ENCODE peak calls at places on chromosomes 12 and 14, in seven cellular contexts. One of them, this sample, is unnamed.

GRCh38 chr14:91149462-91149861 is 35.6 kb downstream of the DGLUCY start:
- DNase-seq in stimulated activated CD4-positive, alpha-beta T cell treated with anti-CD3 and anti-CD28 coated beads, Interleukin-4, amount 100 ng/mL, for 48 hours: no peak
- DNase-seq in NCI-H1105 treated with DMSO at 0.1 percent for 48 hours: no peak
- DNase-seq in M059J: peak
- DNase-seq in C1 segment of cervical spinal cord: no peak
- DNase-seq in activated effector memory CD4-positive, alpha-beta T cell treated with Interleukin-2 at 50 U/mL for 16 hours: no peak
- DNase-seq in fibroblast of villous mesenchyme: peak
- DNase-seq in this sample: no peak

GRCh38 chr12:125283521-125283920 is 218.3 kb downstream of the AACS start:
- DNase-seq in stimulated activated CD4-positive, alpha-beta T cell treated with anti-CD3 and anti-CD28 coated beads, Interleukin-4, amount 100 ng/mL, for 48 hours: no peak
- DNase-seq in NCI-H1105 treated with DMSO at 0.1 percent for 48 hours: peak
- DNase-seq in M059J: no peak
- DNase-seq in C1 segment of cervical spinal cord: no peak
- DNase-seq in activated effector memory CD4-positive, alpha-beta T cell treated with Interleukin-2 at 50 U/mL for 16 hours: no peak
- DNase-seq in fibroblast of villous mesenchyme: no peak
- DNase-seq in this sample: no peak

GRCh38 chr14:104803916-104804371 is 3.0 kb downstream of the ZBTB42 start:
- DNase-seq in stimulated activated CD4-positive, alpha-beta T cell treated with anti-CD3 and anti-CD28 coated beads, Interleukin-4, amount 100 ng/mL, for 48 hours: no peak
- DNase-seq in NCI-H1105 treated with DMSO at 0.1 percent for 48 hours: no peak
- DNase-seq in M059J: peak
- DNase-seq in C1 segment of cervical spinal cord: no peak
- DNase-seq in activated effector memory CD4-positive, alpha-beta T cell treated with Interleukin-2 at 50 U/mL for 16 hours: no peak
- DNase-seq in fibroblast of villous mesenchyme: no peak
- DNase-seq in this sample: no peak

GRCh38 chr12:112868459-112869041 is 38.2 kb upstream of the OAS1 start:
- DNase-seq in stimulated activated CD4-positive, alpha-beta T cell treated with anti-CD3 and anti-CD28 coated beads, Interleukin-4, amount 100 ng/mL, for 48 hours: no peak
- DNase-seq in NCI-H1105 treated with DMSO at 0.1 percent for 48 hours: no peak
- DNase-seq in M059J: peak
- DNase-seq in C1 segment of cervical spinal cord: no peak
- DNase-seq in activated effector memory CD4-positive, alpha-beta T cell treated with Interleukin-2 at 50 U/mL for 16 hours: no peak
- DNase-seq in fibroblast of villous mesenchyme: no peak
- DNase-seq in this sample: no peak

GRCh38 chr14:37620856-37621255 is 25.4 kb downstream of the TTC6 start:
- DNase-seq in stimulated activated CD4-positive, alpha-beta T cell treated with anti-CD3 and anti-CD28 coated beads, Interleukin-4, amount 100 ng/mL, for 48 hours: no peak
- DNase-seq in NCI-H1105 treated with DMSO at 0.1 percent for 48 hours: no peak
- DNase-seq in M059J: no peak
- DNase-seq in C1 segment of cervical spinal cord: no peak
- DNase-seq in activated effector memory CD4-positive, alpha-beta T cell treated with Interleukin-2 at 50 U/mL for 16 hours: no peak
- DNase-seq in fibroblast of villous mesenchyme: no peak
- DNase-seq in this sample: no peak

GRCh38 chr12:100077367-100077766 is 65.3 kb downstream of the BLTP3B start:
- DNase-seq in stimulated activated CD4-positive, alpha-beta T cell treated with anti-CD3 and anti-CD28 coated beads, Interleukin-4, amount 100 ng/mL, for 48 hours: no peak
- DNase-seq in NCI-H1105 treated with DMSO at 0.1 percent for 48 hours: no peak
- DNase-seq in M059J: peak
- DNase-seq in C1 segment of cervical spinal cord: no peak
- DNase-seq in activated effector memory CD4-positive, alpha-beta T cell treated with Interleukin-2 at 50 U/mL for 16 hours: no peak
- DNase-seq in fibroblast of villous mesenchyme: peak
- DNase-seq in this sample: no peak

GRCh38 chr14:103312006-103312635 is 21.9 kb upstream of the EIF5 start:
- DNase-seq in stimulated activated CD4-positive, alpha-beta T cell treated with anti-CD3 and anti-CD28 coated beads, Interleukin-4, amount 100 ng/mL, for 48 hours: no peak
- DNase-seq in NCI-H1105 treated with DMSO at 0.1 percent for 48 hours: no peak
- DNase-seq in M059J: no peak
- DNase-seq in C1 segment of cervical spinal cord: no peak
- DNase-seq in activated effector memory CD4-positive, alpha-beta T cell treated with Interleukin-2 at 50 U/mL for 16 hours: no peak
- DNase-seq in fibroblast of villous mesenchyme: no peak
- DNase-seq in this sample: no peak

GRCh38 chr12:105280966-105281693 is 45.2 kb upstream of the APPL2 start:
- DNase-seq in stimulated activated CD4-positive, alpha-beta T cell treated with anti-CD3 and anti-CD28 coated beads, Interleukin-4, amount 100 ng/mL, for 48 hours: no peak
- DNase-seq in NCI-H1105 treated with DMSO at 0.1 percent for 48 hours: no peak
- DNase-seq in M059J: peak
- DNase-seq in C1 segment of cervical spinal cord: no peak
- DNase-seq in activated effector memory CD4-positive, alpha-beta T cell treated with Interleukin-2 at 50 U/mL for 16 hours: no peak
- DNase-seq in fibroblast of villous mesenchyme: no peak
- DNase-seq in this sample: no peak

GRCh38 chr14:100896369-100897060 is 7.0 kb downstream of the RTL1 start:
- DNase-seq in stimulated activated CD4-positive, alpha-beta T cell treated with anti-CD3 and anti-CD28 coated beads, Interleukin-4, amount 100 ng/mL, for 48 hours: no peak
- DNase-seq in NCI-H1105 treated with DMSO at 0.1 percent for 48 hours: no peak
- DNase-seq in M059J: no peak
- DNase-seq in C1 segment of cervical spinal cord: no peak
- DNase-seq in activated effector memory CD4-positive, alpha-beta T cell treated with Interleukin-2 at 50 U/mL for 16 hours: no peak
- DNase-seq in fibroblast of villous mesenchyme: no peak
- DNase-seq in this sample: no peak

GRCh38 chr12:11758838-11759509 is 109.5 kb downstream of the ETV6 start:
- DNase-seq in stimulated activated CD4-positive, alpha-beta T cell treated with anti-CD3 and anti-CD28 coated beads, Interleukin-4, amount 100 ng/mL, for 48 hours: no peak
- DNase-seq in NCI-H1105 treated with DMSO at 0.1 percent for 48 hours: no peak
- DNase-seq in M059J: no peak
- DNase-seq in C1 segment of cervical spinal cord: no peak
- DNase-seq in activated effector memory CD4-positive, alpha-beta T cell treated with Interleukin-2 at 50 U/mL for 16 hours: no peak
- DNase-seq in fibroblast of villous mesenchyme: peak
- DNase-seq in this sample: no peak

GRCh38 chr14:23321572-23322547 is 603 bp downstream of the PABPN1 start:
- DNase-seq in stimulated activated CD4-positive, alpha-beta T cell treated with anti-CD3 and anti-CD28 coated beads, Interleukin-4, amount 100 ng/mL, for 48 hours: peak
- DNase-seq in NCI-H1105 treated with DMSO at 0.1 percent for 48 hours: no peak
- DNase-seq in M059J: peak
- DNase-seq in C1 segment of cervical spinal cord: no peak
- DNase-seq in activated effector memory CD4-positive, alpha-beta T cell treated with Interleukin-2 at 50 U/mL for 16 hours: peak
- DNase-seq in fibroblast of villous mesenchyme: peak
- DNase-seq in this sample: peak

GRCh38 chr14:22887260-22887989 is 4.4 kb downstream of the REM2 start:
- DNase-seq in stimulated activated CD4-positive, alpha-beta T cell treated with anti-CD3 and anti-CD28 coated beads, Interleukin-4, amount 100 ng/mL, for 48 hours: peak
- DNase-seq in NCI-H1105 treated with DMSO at 0.1 percent for 48 hours: peak
- DNase-seq in M059J: peak
- DNase-seq in C1 segment of cervical spinal cord: no peak
- DNase-seq in activated effector memory CD4-positive, alpha-beta T cell treated with Interleukin-2 at 50 U/mL for 16 hours: peak
- DNase-seq in fibroblast of villous mesenchyme: peak
- DNase-seq in this sample: no peak

GRCh38 chr14:23727566-23728335 is 91.6 kb downstream of the DHRS2 start:
- DNase-seq in stimulated activated CD4-positive, alpha-beta T cell treated with anti-CD3 and anti-CD28 coated beads, Interleukin-4, amount 100 ng/mL, for 48 hours: no peak
- DNase-seq in NCI-H1105 treated with DMSO at 0.1 percent for 48 hours: peak
- DNase-seq in M059J: peak
- DNase-seq in C1 segment of cervical spinal cord: peak
- DNase-seq in activated effector memory CD4-positive, alpha-beta T cell treated with Interleukin-2 at 50 U/mL for 16 hours: no peak
- DNase-seq in fibroblast of villous mesenchyme: peak
- DNase-seq in this sample: no peak

GRCh38 chr12:94204647-94205247 is 56.4 kb downstream of the PLXNC1 start:
- DNase-seq in stimulated activated CD4-positive, alpha-beta T cell treated with anti-CD3 and anti-CD28 coated beads, Interleukin-4, amount 100 ng/mL, for 48 hours: no peak
- DNase-seq in NCI-H1105 treated with DMSO at 0.1 percent for 48 hours: no peak
- DNase-seq in M059J: no peak
- DNase-seq in C1 segment of cervical spinal cord: no peak
- DNase-seq in activated effector memory CD4-positive, alpha-beta T cell treated with Interleukin-2 at 50 U/mL for 16 hours: no peak
- DNase-seq in fibroblast of villous mesenchyme: no peak
- DNase-seq in this sample: no peak

GRCh38 chr12:49847161-49847560 is 4.3 kb upstream of the BCDIN3D start:
- DNase-seq in stimulated activated CD4-positive, alpha-beta T cell treated with anti-CD3 and anti-CD28 coated beads, Interleukin-4, amount 100 ng/mL, for 48 hours: no peak
- DNase-seq in NCI-H1105 treated with DMSO at 0.1 percent for 48 hours: no peak
- DNase-seq in M059J: no peak
- DNase-seq in C1 segment of cervical spinal cord: no peak
- DNase-seq in activated effector memory CD4-positive, alpha-beta T cell treated with Interleukin-2 at 50 U/mL for 16 hours: no peak
- DNase-seq in fibroblast of villous mesenchyme: no peak
- DNase-seq in this sample: no peak

GRCh38 chr12:95208678-95209077 is 8.6 kb downstream of the FGD6 start:
- DNase-seq in stimulated activated CD4-positive, alpha-beta T cell treated with anti-CD3 and anti-CD28 coated beads, Interleukin-4, amount 100 ng/mL, for 48 hours: no peak
- DNase-seq in NCI-H1105 treated with DMSO at 0.1 percent for 48 hours: peak
- DNase-seq in M059J: no peak
- DNase-seq in C1 segment of cervical spinal cord: no peak
- DNase-seq in activated effector memory CD4-positive, alpha-beta T cell treated with Interleukin-2 at 50 U/mL for 16 hours: no peak
- DNase-seq in fibroblast of villous mesenchyme: no peak
- DNase-seq in this sample: no peak

GRCh38 chr14:44788612-44789011 is 173.1 kb downstream of the KLHL28 start:
- DNase-seq in stimulated activated CD4-positive, alpha-beta T cell treated with anti-CD3 and anti-CD28 coated beads, Interleukin-4, amount 100 ng/mL, for 48 hours: no peak
- DNase-seq in NCI-H1105 treated with DMSO at 0.1 percent for 48 hours: no peak
- DNase-seq in M059J: no peak
- DNase-seq in C1 segment of cervical spinal cord: no peak
- DNase-seq in activated effector memory CD4-positive, alpha-beta T cell treated with Interleukin-2 at 50 U/mL for 16 hours: no peak
- DNase-seq in fibroblast of villous mesenchyme: no peak
- DNase-seq in this sample: no peak

GRCh38 chr14:98946995-98947394 is 325.0 kb downstream of the BCL11B start:
- DNase-seq in stimulated activated CD4-positive, alpha-beta T cell treated with anti-CD3 and anti-CD28 coated beads, Interleukin-4, amount 100 ng/mL, for 48 hours: no peak
- DNase-seq in NCI-H1105 treated with DMSO at 0.1 percent for 48 hours: no peak
- DNase-seq in M059J: no peak
- DNase-seq in C1 segment of cervical spinal cord: no peak
- DNase-seq in activated effector memory CD4-positive, alpha-beta T cell treated with Interleukin-2 at 50 U/mL for 16 hours: no peak
- DNase-seq in fibroblast of villous mesenchyme: no peak
- DNase-seq in this sample: no peak

GRCh38 chr12:30329281-30329680 is 366.4 kb downstream of the IPO8 start:
- DNase-seq in stimulated activated CD4-positive, alpha-beta T cell treated with anti-CD3 and anti-CD28 coated beads, Interleukin-4, amount 100 ng/mL, for 48 hours: no peak
- DNase-seq in NCI-H1105 treated with DMSO at 0.1 percent for 48 hours: no peak
- DNase-seq in M059J: peak
- DNase-seq in C1 segment of cervical spinal cord: no peak
- DNase-seq in activated effector memory CD4-positive, alpha-beta T cell treated with Interleukin-2 at 50 U/mL for 16 hours: no peak
- DNase-seq in fibroblast of villous mesenchyme: peak
- DNase-seq in this sample: no peak

GRCh38 chr14:61435563-61436337 is 114.4 kb downstream of the PRKCH start:
- DNase-seq in stimulated activated CD4-positive, alpha-beta T cell treated with anti-CD3 and anti-CD28 coated beads, Interleukin-4, amount 100 ng/mL, for 48 hours: no peak
- DNase-seq in NCI-H1105 treated with DMSO at 0.1 percent for 48 hours: no peak
- DNase-seq in M059J: no peak
- DNase-seq in C1 segment of cervical spinal cord: no peak
- DNase-seq in activated effector memory CD4-positive, alpha-beta T cell treated with Interleukin-2 at 50 U/mL for 16 hours: no peak
- DNase-seq in fibroblast of villous mesenchyme: no peak
- DNase-seq in this sample: no peak

GRCh38 chr12:70190252-70191010 is 52.8 kb upstream of the CNOT2 start:
- DNase-seq in stimulated activated CD4-positive, alpha-beta T cell treated with anti-CD3 and anti-CD28 coated beads, Interleukin-4, amount 100 ng/mL, for 48 hours: no peak
- DNase-seq in NCI-H1105 treated with DMSO at 0.1 percent for 48 hours: no peak
- DNase-seq in M059J: peak
- DNase-seq in C1 segment of cervical spinal cord: no peak
- DNase-seq in activated effector memory CD4-positive, alpha-beta T cell treated with Interleukin-2 at 50 U/mL for 16 hours: no peak
- DNase-seq in fibroblast of villous mesenchyme: peak
- DNase-seq in this sample: no peak

GRCh38 chr14:50599700-50600444 is 39.9 kb downstream of the ATL1 start:
- DNase-seq in stimulated activated CD4-positive, alpha-beta T cell treated with anti-CD3 and anti-CD28 coated beads, Interleukin-4, amount 100 ng/mL, for 48 hours: no peak
- DNase-seq in NCI-H1105 treated with DMSO at 0.1 percent for 48 hours: peak
- DNase-seq in M059J: peak
- DNase-seq in C1 segment of cervical spinal cord: no peak
- DNase-seq in activated effector memory CD4-positive, alpha-beta T cell treated with Interleukin-2 at 50 U/mL for 16 hours: no peak
- DNase-seq in fibroblast of villous mesenchyme: peak
- DNase-seq in this sample: no peak

GRCh38 chr12:96034631-96035282 is 630 bp downstream of the LTA4H start:
- DNase-seq in stimulated activated CD4-positive, alpha-beta T cell treated with anti-CD3 and anti-CD28 coated beads, Interleukin-4, amount 100 ng/mL, for 48 hours: no peak
- DNase-seq in NCI-H1105 treated with DMSO at 0.1 percent for 48 hours: peak
- DNase-seq in M059J: peak
- DNase-seq in C1 segment of cervical spinal cord: peak
- DNase-seq in activated effector memory CD4-positive, alpha-beta T cell treated with Interleukin-2 at 50 U/mL for 16 hours: no peak
- DNase-seq in fibroblast of villous mesenchyme: peak
- DNase-seq in this sample: no peak

GRCh38 chr12:105378821-105379400 is 48.4 kb downstream of the C12orf75 start:
- DNase-seq in stimulated activated CD4-positive, alpha-beta T cell treated with anti-CD3 and anti-CD28 coated beads, Interleukin-4, amount 100 ng/mL, for 48 hours: no peak
- DNase-seq in NCI-H1105 treated with DMSO at 0.1 percent for 48 hours: peak
- DNase-seq in M059J: peak
- DNase-seq in C1 segment of cervical spinal cord: no peak
- DNase-seq in activated effector memory CD4-positive, alpha-beta T cell treated with Interleukin-2 at 50 U/mL for 16 hours: no peak
- DNase-seq in fibroblast of villous mesenchyme: no peak
- DNase-seq in this sample: no peak

GRCh38 chr14:99264691-99265090 is 7.3 kb downstream of the BCL11B start:
- DNase-seq in stimulated activated CD4-positive, alpha-beta T cell treated with anti-CD3 and anti-CD28 coated beads, Interleukin-4, amount 100 ng/mL, for 48 hours: no peak
- DNase-seq in NCI-H1105 treated with DMSO at 0.1 percent for 48 hours: no peak
- DNase-seq in M059J: no peak
- DNase-seq in C1 segment of cervical spinal cord: no peak
- DNase-seq in activated effector memory CD4-positive, alpha-beta T cell treated with Interleukin-2 at 50 U/mL for 16 hours: no peak
- DNase-seq in fibroblast of villous mesenchyme: no peak
- DNase-seq in this sample: no peak

GRCh38 chr12:117514016-117514415 is 152.6 kb upstream of the NOS1 start:
- DNase-seq in stimulated activated CD4-positive, alpha-beta T cell treated with anti-CD3 and anti-CD28 coated beads, Interleukin-4, amount 100 ng/mL, for 48 hours: no peak
- DNase-seq in NCI-H1105 treated with DMSO at 0.1 percent for 48 hours: peak
- DNase-seq in M059J: no peak
- DNase-seq in C1 segment of cervical spinal cord: peak
- DNase-seq in activated effector memory CD4-positive, alpha-beta T cell treated with Interleukin-2 at 50 U/mL for 16 hours: no peak
- DNase-seq in fibroblast of villous mesenchyme: no peak
- DNase-seq in this sample: no peak

GRCh38 chr12:18068355-18068754 is 21.6 kb downstream of the RERGL start:
- DNase-seq in stimulated activated CD4-positive, alpha-beta T cell treated with anti-CD3 and anti-CD28 coated beads, Interleukin-4, amount 100 ng/mL, for 48 hours: no peak
- DNase-seq in NCI-H1105 treated with DMSO at 0.1 percent for 48 hours: no peak
- DNase-seq in M059J: peak
- DNase-seq in C1 segment of cervical spinal cord: no peak
- DNase-seq in activated effector memory CD4-positive, alpha-beta T cell treated with Interleukin-2 at 50 U/mL for 16 hours: no peak
- DNase-seq in fibroblast of villous mesenchyme: no peak
- DNase-seq in this sample: no peak

GRCh38 chr12:77372026-77372425 is 306.7 kb upstream of the E2F7 start:
- DNase-seq in stimulated activated CD4-positive, alpha-beta T cell treated with anti-CD3 and anti-CD28 coated beads, Interleukin-4, amount 100 ng/mL, for 48 hours: no peak
- DNase-seq in NCI-H1105 treated with DMSO at 0.1 percent for 48 hours: no peak
- DNase-seq in M059J: no peak
- DNase-seq in C1 segment of cervical spinal cord: no peak
- DNase-seq in activated effector memory CD4-positive, alpha-beta T cell treated with Interleukin-2 at 50 U/mL for 16 hours: no peak
- DNase-seq in fibroblast of villous mesenchyme: no peak
- DNase-seq in this sample: no peak

GRCh38 chr12:62517887-62518286 is 51.3 kb downstream of the MON2 start:
- DNase-seq in stimulated activated CD4-positive, alpha-beta T cell treated with anti-CD3 and anti-CD28 coated beads, Interleukin-4, amount 100 ng/mL, for 48 hours: no peak
- DNase-seq in NCI-H1105 treated with DMSO at 0.1 percent for 48 hours: no peak
- DNase-seq in M059J: no peak
- DNase-seq in C1 segment of cervical spinal cord: no peak
- DNase-seq in activated effector memory CD4-positive, alpha-beta T cell treated with Interleukin-2 at 50 U/mL for 16 hours: no peak
- DNase-seq in fibroblast of villous mesenchyme: no peak
- DNase-seq in this sample: no peak

GRCh38 chr12:52082988-52083637 is 3.6 kb downstream of the SMIM41 start:
- DNase-seq in stimulated activated CD4-positive, alpha-beta T cell treated with anti-CD3 and anti-CD28 coated beads, Interleukin-4, amount 100 ng/mL, for 48 hours: peak
- DNase-seq in NCI-H1105 treated with DMSO at 0.1 percent for 48 hours: peak
- DNase-seq in M059J: peak
- DNase-seq in C1 segment of cervical spinal cord: peak
- DNase-seq in activated effector memory CD4-positive, alpha-beta T cell treated with Interleukin-2 at 50 U/mL for 16 hours: peak
- DNase-seq in fibroblast of villous mesenchyme: peak
- DNase-seq in this sample: peak

GRCh38 chr14:77094672-77095284 is 3.3 kb upstream of the CIPC start:
- DNase-seq in stimulated activated CD4-positive, alpha-beta T cell treated with anti-CD3 and anti-CD28 coated beads, Interleukin-4, amount 100 ng/mL, for 48 hours: peak
- DNase-seq in NCI-H1105 treated with DMSO at 0.1 percent for 48 hours: peak
- DNase-seq in M059J: peak
- DNase-seq in C1 segment of cervical spinal cord: peak
- DNase-seq in activated effector memory CD4-positive, alpha-beta T cell treated with Interleukin-2 at 50 U/mL for 16 hours: peak
- DNase-seq in fibroblast of villous mesenchyme: peak
- DNase-seq in this sample: no peak

GRCh38 chr12:132305991-132306884 is 23.2 kb downstream of the GALNT9 start:
- DNase-seq in stimulated activated CD4-positive, alpha-beta T cell treated with anti-CD3 and anti-CD28 coated beads, Interleukin-4, amount 100 ng/mL, for 48 hours: no peak
- DNase-seq in NCI-H1105 treated with DMSO at 0.1 percent for 48 hours: no peak
- DNase-seq in M059J: no peak
- DNase-seq in C1 segment of cervical spinal cord: no peak
- DNase-seq in activated effector memory CD4-positive, alpha-beta T cell treated with Interleukin-2 at 50 U/mL for 16 hours: no peak
- DNase-seq in fibroblast of villous mesenchyme: no peak
- DNase-seq in this sample: no peak

GRCh38 chr14:93023039-93023438 is 92.7 kb downstream of the ITPK1 start:
- DNase-seq in stimulated activated CD4-positive, alpha-beta T cell treated with anti-CD3 and anti-CD28 coated beads, Interleukin-4, amount 100 ng/mL, for 48 hours: no peak
- DNase-seq in NCI-H1105 treated with DMSO at 0.1 percent for 48 hours: no peak
- DNase-seq in M059J: no peak
- DNase-seq in C1 segment of cervical spinal cord: no peak
- DNase-seq in activated effector memory CD4-positive, alpha-beta T cell treated with Interleukin-2 at 50 U/mL for 16 hours: no peak
- DNase-seq in fibroblast of villous mesenchyme: no peak
- DNase-seq in this sample: peak

GRCh38 chr14:101639257-101639833 is 78.0 kb downstream of the DIO3 start:
- DNase-seq in stimulated activated CD4-positive, alpha-beta T cell treated with anti-CD3 and anti-CD28 coated beads, Interleukin-4, amount 100 ng/mL, for 48 hours: no peak
- DNase-seq in NCI-H1105 treated with DMSO at 0.1 percent for 48 hours: no peak
- DNase-seq in M059J: no peak
- DNase-seq in C1 segment of cervical spinal cord: no peak
- DNase-seq in activated effector memory CD4-positive, alpha-beta T cell treated with Interleukin-2 at 50 U/mL for 16 hours: no peak
- DNase-seq in fibroblast of villous mesenchyme: no peak
- DNase-seq in this sample: no peak

GRCh38 chr12:58917699-58918334 is 2.5 kb downstream of the LRIG3 start:
- DNase-seq in stimulated activated CD4-positive, alpha-beta T cell treated with anti-CD3 and anti-CD28 coated beads, Interleukin-4, amount 100 ng/mL, for 48 hours: no peak
- DNase-seq in NCI-H1105 treated with DMSO at 0.1 percent for 48 hours: no peak
- DNase-seq in M059J: peak
- DNase-seq in C1 segment of cervical spinal cord: no peak
- DNase-seq in activated effector memory CD4-positive, alpha-beta T cell treated with Interleukin-2 at 50 U/mL for 16 hours: no peak
- DNase-seq in fibroblast of villous mesenchyme: no peak
- DNase-seq in this sample: no peak

GRCh38 chr12:104201238-104202001 is 14.2 kb upstream of the TXNRD1 start:
- DNase-seq in stimulated activated CD4-positive, alpha-beta T cell treated with anti-CD3 and anti-CD28 coated beads, Interleukin-4, amount 100 ng/mL, for 48 hours: no peak
- DNase-seq in NCI-H1105 treated with DMSO at 0.1 percent for 48 hours: peak
- DNase-seq in M059J: peak
- DNase-seq in C1 segment of cervical spinal cord: no peak
- DNase-seq in activated effector memory CD4-positive, alpha-beta T cell treated with Interleukin-2 at 50 U/mL for 16 hours: peak
- DNase-seq in fibroblast of villous mesenchyme: peak
- DNase-seq in this sample: peak

GRCh38 chr14:105060751-105061427 is 4.3 kb downstream of the GPR132 start:
- DNase-seq in stimulated activated CD4-positive, alpha-beta T cell treated with anti-CD3 and anti-CD28 coated beads, Interleukin-4, amount 100 ng/mL, for 48 hours: peak
- DNase-seq in NCI-H1105 treated with DMSO at 0.1 percent for 48 hours: no peak
- DNase-seq in M059J: no peak
- DNase-seq in C1 segment of cervical spinal cord: peak
- DNase-seq in activated effector memory CD4-positive, alpha-beta T cell treated with Interleukin-2 at 50 U/mL for 16 hours: peak
- DNase-seq in fibroblast of villous mesenchyme: peak
- DNase-seq in this sample: no peak

This sample was measured in nucleus accumbens.